ENCODE peak calls at places on chromosomes 13 and 19, in six cellular contexts. One of them, this sample, is unnamed.

GRCh38 chr13:28557725-28558124 is 62.8 kb upstream of the FLT1 start:
- DNase-seq in CD8-positive, alpha-beta T cell: no peak
- DNase-seq in PC-3: no peak
- DNase-seq in tibial nerve: no peak
- DNase-seq in cardiac muscle cell: no peak
- DNase-seq in right lobe of liver: no peak
- DNase-seq in this sample: no peak

GRCh38 chr13:30037766-30038165 is 187.3 kb upstream of the UBL3 start:
- DNase-seq in CD8-positive, alpha-beta T cell: no peak
- DNase-seq in PC-3: no peak
- DNase-seq in tibial nerve: peak; percentile 13
- DNase-seq in cardiac muscle cell: peak; percentile 40
- DNase-seq in right lobe of liver: no peak
- DNase-seq in this sample: no peak

GRCh38 chr19:6484831-6485230 is 3.2 kb upstream of the DENND1C start:
- DNase-seq in CD8-positive, alpha-beta T cell: no peak
- DNase-seq in PC-3: no peak
- DNase-seq in tibial nerve: no peak
- DNase-seq in cardiac muscle cell: no peak
- DNase-seq in right lobe of liver: no peak
- DNase-seq in this sample: no peak

GRCh38 chr13:108263961-108264360 is 5.6 kb upstream of the TNFSF13B start:
- DNase-seq in CD8-positive, alpha-beta T cell: no peak
- DNase-seq in PC-3: no peak
- DNase-seq in tibial nerve: no peak
- DNase-seq in cardiac muscle cell: no peak
- DNase-seq in right lobe of liver: no peak
- DNase-seq in this sample: no peak

GRCh38 chr19:46721269-46722003 is 4.5 kb upstream of the PRKD2 start:
- DNase-seq in CD8-positive, alpha-beta T cell: no peak
- DNase-seq in PC-3: no peak
- DNase-seq in tibial nerve: no peak
- DNase-seq in cardiac muscle cell: no peak
- DNase-seq in right lobe of liver: no peak
- DNase-seq in this sample: no peak

GRCh38 chr13:25963681-25964080 is 88.1 kb downstream of the SHISA2 start:
- DNase-seq in CD8-positive, alpha-beta T cell: no peak
- DNase-seq in PC-3: peak; percentile 68
- DNase-seq in tibial nerve: no peak
- DNase-seq in cardiac muscle cell: peak; percentile 29
- DNase-seq in right lobe of liver: no peak
- DNase-seq in this sample: no peak

GRCh38 chr19:46840157-46840942 is 10.3 kb downstream of the AP2S1 start:
- DNase-seq in CD8-positive, alpha-beta T cell: peak; percentile 52
- DNase-seq in PC-3: peak; percentile 51
- DNase-seq in tibial nerve: peak; percentile 28
- DNase-seq in cardiac muscle cell: peak; percentile 78
- DNase-seq in right lobe of liver: no peak
- DNase-seq in this sample: peak; percentile 82

GRCh38 chr13:21123956-21124355 is 52.4 kb downstream of the SKA3 start:
- DNase-seq in CD8-positive, alpha-beta T cell: no peak
- DNase-seq in PC-3: no peak
- DNase-seq in tibial nerve: no peak
- DNase-seq in cardiac muscle cell: no peak
- DNase-seq in right lobe of liver: no peak
- DNase-seq in this sample: no peak

GRCh38 chr13:39818953-39819352 is 163.5 kb downstream of the COG6 start:
- DNase-seq in CD8-positive, alpha-beta T cell: no peak
- DNase-seq in PC-3: no peak
- DNase-seq in tibial nerve: peak; percentile 44
- DNase-seq in cardiac muscle cell: peak; percentile 4
- DNase-seq in right lobe of liver: no peak
- DNase-seq in this sample: no peak

GRCh38 chr13:45861352-45861751 is 9.8 kb upstream of the SIAH3 start:
- DNase-seq in CD8-positive, alpha-beta T cell: no peak
- DNase-seq in PC-3: peak; percentile 49
- DNase-seq in tibial nerve: no peak
- DNase-seq in cardiac muscle cell: no peak
- DNase-seq in right lobe of liver: no peak
- DNase-seq in this sample: no peak

GRCh38 chr19:13872695-13873389 is 4.1 kb upstream of the NANOS3 start:
- DNase-seq in CD8-positive, alpha-beta T cell: peak; percentile 41
- DNase-seq in PC-3: no peak
- DNase-seq in tibial nerve: no peak
- DNase-seq in cardiac muscle cell: no peak
- DNase-seq in right lobe of liver: peak; percentile 52
- DNase-seq in this sample: peak; percentile 65

GRCh38 chr13:98537740-98538139 is 39.2 kb downstream of the STK24 start:
- DNase-seq in CD8-positive, alpha-beta T cell: no peak
- DNase-seq in PC-3: no peak
- DNase-seq in tibial nerve: no peak
- DNase-seq in cardiac muscle cell: no peak
- DNase-seq in right lobe of liver: no peak
- DNase-seq in this sample: no peak

GRCh38 chr19:58578430-58578925 is 5.3 kb upstream of the MZF1 start:
- DNase-seq in CD8-positive, alpha-beta T cell: no peak
- DNase-seq in PC-3: no peak
- DNase-seq in tibial nerve: no peak
- DNase-seq in cardiac muscle cell: no peak
- DNase-seq in right lobe of liver: no peak
- DNase-seq in this sample: no peak

GRCh38 chr13:99978781-99979452 is 2.7 kb upstream of the ZIC2 start:
- DNase-seq in CD8-positive, alpha-beta T cell: no peak
- DNase-seq in PC-3: no peak
- DNase-seq in tibial nerve: no peak
- DNase-seq in cardiac muscle cell: no peak
- DNase-seq in right lobe of liver: no peak
- DNase-seq in this sample: peak; percentile 30

GRCh38 chr13:102555914-102556553 is 40.8 kb upstream of the TPP2 start:
- DNase-seq in CD8-positive, alpha-beta T cell: no peak
- DNase-seq in PC-3: peak; percentile 56
- DNase-seq in tibial nerve: no peak
- DNase-seq in cardiac muscle cell: peak; percentile 47
- DNase-seq in right lobe of liver: no peak
- DNase-seq in this sample: peak; percentile 30

GRCh38 chr19:8423821-8424223 is 10.7 kb downstream of the MARCHF2 start:
- DNase-seq in CD8-positive, alpha-beta T cell: no peak
- DNase-seq in PC-3: peak; percentile 96
- DNase-seq in tibial nerve: peak; percentile 99
- DNase-seq in cardiac muscle cell: peak; percentile 99
- DNase-seq in right lobe of liver: peak; percentile 94
- DNase-seq in this sample: peak; percentile 96

GRCh38 chr13:46803586-46803985 is 6.6 kb upstream of the ESD start:
- DNase-seq in CD8-positive, alpha-beta T cell: no peak
- DNase-seq in PC-3: no peak
- DNase-seq in tibial nerve: no peak
- DNase-seq in cardiac muscle cell: no peak
- DNase-seq in right lobe of liver: no peak
- DNase-seq in this sample: no peak

GRCh38 chr19:33795370-33796163 is 1.1 kb upstream of the KCTD15 start:
- DNase-seq in CD8-positive, alpha-beta T cell: peak; percentile 26
- DNase-seq in PC-3: peak; percentile 70
- DNase-seq in tibial nerve: peak; percentile 45
- DNase-seq in cardiac muscle cell: peak; percentile 96
- DNase-seq in right lobe of liver: peak; percentile 89
- DNase-seq in this sample: peak; percentile 94

GRCh38 chr13:66501187-66501586 is 728.9 kb downstream of the PCDH9 start:
- DNase-seq in CD8-positive, alpha-beta T cell: no peak
- DNase-seq in PC-3: peak; percentile 44
- DNase-seq in tibial nerve: no peak
- DNase-seq in cardiac muscle cell: peak; percentile 60
- DNase-seq in right lobe of liver: no peak
- DNase-seq in this sample: no peak

GRCh38 chr13:109941221-109941620 is 154.8 kb upstream of the IRS2 start:
- DNase-seq in CD8-positive, alpha-beta T cell: no peak
- DNase-seq in PC-3: no peak
- DNase-seq in tibial nerve: no peak
- DNase-seq in cardiac muscle cell: no peak
- DNase-seq in right lobe of liver: no peak
- DNase-seq in this sample: no peak

GRCh38 chr13:33771296-33771695 is 46.7 kb upstream of the RFC3 start:
- DNase-seq in CD8-positive, alpha-beta T cell: no peak
- DNase-seq in PC-3: no peak
- DNase-seq in tibial nerve: no peak
- DNase-seq in cardiac muscle cell: no peak
- DNase-seq in right lobe of liver: no peak
- DNase-seq in this sample: no peak

GRCh38 chr13:71412231-71412630 is 454.8 kb downstream of the DACH1 start:
- DNase-seq in CD8-positive, alpha-beta T cell: no peak
- DNase-seq in PC-3: no peak
- DNase-seq in tibial nerve: no peak
- DNase-seq in cardiac muscle cell: peak; percentile 0
- DNase-seq in right lobe of liver: no peak
- DNase-seq in this sample: no peak

GRCh38 chr19:3699071-3699740 is 1.1 kb downstream of the PIP5K1C start:
- DNase-seq in CD8-positive, alpha-beta T cell: no peak
- DNase-seq in PC-3: peak; percentile 24
- DNase-seq in tibial nerve: peak; percentile 52
- DNase-seq in cardiac muscle cell: peak; percentile 56
- DNase-seq in right lobe of liver: no peak
- DNase-seq in this sample: peak; percentile 48

GRCh38 chr13:73449258-73449657 is 390.5 kb downstream of the KLF5 start:
- DNase-seq in CD8-positive, alpha-beta T cell: no peak
- DNase-seq in PC-3: peak; percentile 71
- DNase-seq in tibial nerve: no peak
- DNase-seq in cardiac muscle cell: no peak
- DNase-seq in right lobe of liver: no peak
- DNase-seq in this sample: no peak

GRCh38 chr19:16899566-16900075 is 10.8 kb downstream of the F2RL3 start:
- DNase-seq in CD8-positive, alpha-beta T cell: no peak
- DNase-seq in PC-3: peak; percentile 60
- DNase-seq in tibial nerve: no peak
- DNase-seq in cardiac muscle cell: peak; percentile 45
- DNase-seq in right lobe of liver: no peak
- DNase-seq in this sample: peak; percentile 46

GRCh38 chr19:40054632-40055031 is 1.4 kb downstream of the ZNF780B start:
- DNase-seq in CD8-positive, alpha-beta T cell: no peak
- DNase-seq in PC-3: no peak
- DNase-seq in tibial nerve: no peak
- DNase-seq in cardiac muscle cell: no peak
- DNase-seq in right lobe of liver: no peak
- DNase-seq in this sample: no peak

GRCh38 chr19:6221878-6222746 is 57.7 kb downstream of the MLLT1 start:
- DNase-seq in CD8-positive, alpha-beta T cell: no peak
- DNase-seq in PC-3: no peak
- DNase-seq in tibial nerve: no peak
- DNase-seq in cardiac muscle cell: no peak
- DNase-seq in right lobe of liver: no peak
- DNase-seq in this sample: no peak

GRCh38 chr19:33902802-33903488 is 106.3 kb downstream of the KCTD15 start:
- DNase-seq in CD8-positive, alpha-beta T cell: no peak
- DNase-seq in PC-3: no peak
- DNase-seq in tibial nerve: no peak
- DNase-seq in cardiac muscle cell: no peak
- DNase-seq in right lobe of liver: no peak
- DNase-seq in this sample: no peak

GRCh38 chr13:59672445-59672844 is 491.3 kb downstream of the DIAPH3 start:
- DNase-seq in CD8-positive, alpha-beta T cell: no peak
- DNase-seq in PC-3: no peak
- DNase-seq in tibial nerve: no peak
- DNase-seq in cardiac muscle cell: no peak
- DNase-seq in right lobe of liver: no peak
- DNase-seq in this sample: no peak
- H3K4me3 ChIP-seq in CD8-positive, alpha-beta T cell: no peak overlapping the region
- H3K4me3 ChIP-seq in PC-3: no peak overlapping the region
- H3K4me3 ChIP-seq in tibial nerve: no peak overlapping the region
- H3K4me3 ChIP-seq in cardiac muscle cell: no peak overlapping the region
- H3K4me3 ChIP-seq in right lobe of liver: no peak overlapping the region
- H3K4me3 ChIP-seq in this sample: no peak overlapping the region

DNA sequence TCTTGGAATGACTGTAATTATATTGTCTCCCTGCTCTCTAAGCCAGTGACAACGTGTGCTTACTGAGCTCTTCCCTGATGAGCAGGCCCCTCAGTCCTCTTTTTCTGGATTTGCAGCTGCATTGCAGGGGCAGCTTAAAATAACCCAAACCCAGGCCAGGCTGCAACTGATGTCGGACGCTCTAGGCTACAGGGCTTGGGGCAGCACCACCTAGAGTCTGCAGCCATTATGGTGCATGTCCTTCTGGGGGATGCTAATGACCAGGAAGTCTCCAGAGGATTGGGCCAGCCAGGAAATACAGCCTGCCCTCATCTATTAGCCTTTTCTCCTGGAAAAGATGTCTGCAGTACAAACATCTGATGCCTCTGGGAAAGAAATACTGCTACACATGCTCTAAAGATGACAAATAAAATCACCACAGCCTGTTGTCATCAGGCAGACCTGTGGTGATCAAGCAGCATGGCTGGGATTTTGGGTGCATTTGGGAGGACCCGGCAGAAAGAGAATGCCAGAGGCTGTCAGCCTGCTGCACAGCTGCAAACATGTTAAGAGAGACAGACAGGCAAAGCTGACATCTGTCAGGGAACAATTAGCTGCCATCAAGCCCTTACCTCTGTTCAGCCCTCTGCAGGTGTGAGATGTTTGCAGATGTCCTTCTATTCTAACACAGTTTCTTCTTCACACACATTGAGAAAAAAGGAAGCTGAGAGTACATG is 51.8 kb downstream of the CCDC70 start:
- DNase-seq in CD8-positive, alpha-beta T cell: no peak
- DNase-seq in PC-3: no peak
- DNase-seq in tibial nerve: no peak
- DNase-seq in cardiac muscle cell: no peak
- DNase-seq in right lobe of liver: no peak
- DNase-seq in this sample: no peak
- H3K4me3 ChIP-seq in CD8-positive, alpha-beta T cell: no peak overlapping the region
- H3K4me3 ChIP-seq in PC-3: no peak overlapping the region
- H3K4me3 ChIP-seq in tibial nerve: no peak overlapping the region
- H3K4me3 ChIP-seq in cardiac muscle cell: no peak overlapping the region
- H3K4me3 ChIP-seq in right lobe of liver: no peak overlapping the region
- H3K4me3 ChIP-seq in this sample: no peak overlapping the region

DNA sequence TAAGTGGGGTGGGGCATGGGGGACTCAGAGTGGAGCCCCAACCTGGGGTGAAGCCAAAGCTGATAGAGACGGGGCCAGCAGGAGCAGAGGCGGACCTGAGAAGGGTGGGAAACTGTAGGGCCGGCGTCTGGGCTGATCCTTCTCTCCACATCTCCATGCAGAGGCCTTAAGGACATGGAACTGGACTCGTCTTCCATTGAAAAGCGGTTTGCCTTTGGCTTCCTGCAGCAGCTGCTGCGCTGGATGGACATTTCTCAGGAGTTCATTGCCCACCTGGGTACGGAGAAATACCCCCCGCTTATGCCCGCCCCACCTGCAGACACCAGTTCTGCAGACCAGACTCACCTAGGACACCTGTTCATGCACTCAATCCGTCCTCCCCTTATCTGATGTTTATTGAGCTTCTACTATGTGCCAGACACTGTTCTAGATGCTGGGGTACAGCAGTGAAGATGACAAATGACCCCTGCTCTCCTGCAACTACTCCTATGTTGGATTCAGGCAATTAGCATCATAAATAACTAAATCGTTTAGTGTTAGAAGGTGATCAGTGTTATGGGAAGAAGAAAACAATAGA is 74.1 kb downstream of the RYR1 start:
- DNase-seq in CD8-positive, alpha-beta T cell: no peak
- DNase-seq in PC-3: no peak
- DNase-seq in tibial nerve: no peak
- DNase-seq in cardiac muscle cell: no peak
- DNase-seq in right lobe of liver: no peak
- DNase-seq in this sample: no peak
- H3K4me3 ChIP-seq in CD8-positive, alpha-beta T cell: no peak overlapping the region
- H3K4me3 ChIP-seq in PC-3: no peak overlapping the region
- H3K4me3 ChIP-seq in tibial nerve: no peak overlapping the region
- H3K4me3 ChIP-seq in cardiac muscle cell: no peak overlapping the region
- H3K4me3 ChIP-seq in right lobe of liver: no peak overlapping the region
- H3K4me3 ChIP-seq in this sample: no peak overlapping the region

GRCh38 chr13:55816976-55817601 is 1323.6 kb upstream of the PRR20A start:
- DNase-seq in CD8-positive, alpha-beta T cell: no peak
- DNase-seq in PC-3: no peak
- DNase-seq in tibial nerve: no peak
- DNase-seq in cardiac muscle cell: no peak
- DNase-seq in right lobe of liver: no peak
- DNase-seq in this sample: no peak
- H3K4me3 ChIP-seq in CD8-positive, alpha-beta T cell: no peak overlapping the region
- H3K4me3 ChIP-seq in PC-3: no peak overlapping the region
- H3K4me3 ChIP-seq in tibial nerve: no peak overlapping the region
- H3K4me3 ChIP-seq in cardiac muscle cell: no peak overlapping the region
- H3K4me3 ChIP-seq in right lobe of liver: no peak overlapping the region
- H3K4me3 ChIP-seq in this sample: no peak overlapping the region

This sample was measured in hepatocyte.